ENCODE peak calls at places on chromosomes 7 and 10, in six cellular contexts. P, V, W, G, U and C are unnamed samples.

GRCh38 chr10:74213571-74214162 is 62.6 kb downstream of the ADK start:
- DNase-seq in P (no peak), V (peak), G (no peak), W (peak), U (peak), C (peak)

GRCh38 chr10:76388321-76388720 is 956.9 kb downstream of the LRMDA start:
- DNase-seq in G (no peak), P (no peak), U (no peak), V (no peak), W (no peak), C (no peak)

GRCh38 chr10:44756235-44756634 is 154.9 kb upstream of the TMEM72 start:
- DNase-seq in G (no peak), U (no peak), P (no peak), V (no peak), W (peak), C (no peak)

GRCh38 chr7:70154521-70155180 is 556.4 kb downstream of the AUTS2 start:
- DNase-seq in W (peak), U (no peak), P (no peak), G (no peak), V (no peak), C (no peak)

GRCh38 chr10:3784510-3785250 is at the start of gene KLF6:
- DNase-seq in W (no peak), G (no peak), V (peak), U (no peak), P (no peak), C (peak)

GRCh38 chr10:110864662-110865140 is 7.0 kb upstream of the PDCD4 start:
- DNase-seq in P (no peak), V (no peak), U (no peak), G (no peak), W (no peak), C (no peak)

GRCh38 chr10:44971935-44972792 is 6.4 kb downstream of the DEPP1 start:
- DNase-seq in W (no peak), U (no peak), P (no peak), G (no peak), V (no peak), C (peak)

GRCh38 chr10:32893431-32893830 is 64.6 kb downstream of the ITGB1 start:
- DNase-seq in W (peak), P (no peak), G (peak), V (no peak), U (peak), C (peak)

GRCh38 chr10:3805227-3805790 is 20.3 kb upstream of the KLF6 start:
- DNase-seq in U (peak), P (no peak), V (no peak), W (peak), G (no peak), C (no peak)

GRCh38 chr10:62811159-62811875 is 4.8 kb downstream of the EGR2 start:
- DNase-seq in W (no peak), U (no peak), P (peak), V (no peak), G (no peak), C (no peak)

GRCh38 chr7:45162943-45163691 is 5.5 kb downstream of the RAMP3 start:
- DNase-seq in U (no peak), G (no peak), W (no peak), V (no peak), P (no peak), C (no peak)

GRCh38 chr7:134888141-134888740 is 98.1 kb upstream of the AGBL3 start:
- DNase-seq in W (no peak), U (no peak), V (no peak), P (no peak), G (no peak), C (no peak)